ENCODE peak calls at places on chromosome 1, in seven cellular contexts. M is GM13976, U is left lung, D is Calu3, K is DND-41, Q is fibroblast of mammary gland, F is foreskin keratinocyte. I is an unnamed sample.

GRCh38 chr1:184113251-184113650 is 61.7 kb downstream of the TSEN15 start:
- DNase-seq in M (no peak), U (no peak), D (no peak), K (peak), Q (no peak), F (no peak), I (no peak)

GRCh38 chr1:157140068-157140588 is 1.9 kb upstream of the ETV3 start:
- DNase-seq in M (no peak), U (no peak), D (no peak), K (no peak), Q (peak), F (no peak), I (no peak)

GRCh38 chr1:224343679-224344078 is 13.0 kb upstream of the CNIH4 start:
- DNase-seq in M (no peak), U (no peak), D (no peak), K (no peak), Q (no peak), F (no peak), I (no peak)

GRCh38 chr1:38119000-38119399 is 72.4 kb upstream of the POU3F1 start:
- DNase-seq in M (no peak), U (no peak), D (no peak), K (no peak), Q (no peak), F (no peak), I (no peak)

GRCh38 chr1:223207293-223208066 is 64.4 kb upstream of the TLR5 start:
- DNase-seq in M (no peak), U (no peak), D (no peak), K (no peak), Q (peak), F (no peak), I (no peak)

GRCh38 chr1:12405325-12406217 is 175.7 kb downstream of the VPS13D start:
- DNase-seq in M (no peak), U (no peak), D (no peak), K (no peak), Q (peak), F (no peak), I (no peak)

GRCh38 chr1:92399076-92399475 is 87.6 kb downstream of the GFI1 start:
- DNase-seq in M (peak), U (no peak), D (no peak), K (no peak), Q (peak), F (no peak), I (no peak)

GRCh38 chr1:59768752-59769411 is 45.9 kb upstream of the HOOK1 start:
- DNase-seq in M (no peak), U (no peak), D (no peak), K (no peak), Q (no peak), F (peak), I (no peak)

GRCh38 chr1:244970661-244971523 is 106.5 kb upstream of the HNRNPU start:
- DNase-seq in M (peak), U (peak), D (peak), K (peak), Q (peak), F (peak), I (peak)

GRCh38 chr1:108889706-108890105 is 12.9 kb downstream of the GPSM2 start:
- DNase-seq in M (no peak), U (no peak), D (no peak), K (no peak), Q (no peak), F (no peak), I (no peak)

GRCh38 chr1:246776923-246777322 is 52.7 kb downstream of the SCCPDH start:
- DNase-seq in M (no peak), U (no peak), D (no peak), K (no peak), Q (no peak), F (no peak), I (no peak)

GRCh38 chr1:203915811-203916210 is 54.4 kb downstream of the SNRPE start:
- DNase-seq in M (no peak), U (no peak), D (no peak), K (no peak), Q (peak), F (no peak), I (no peak)

GRCh38 chr1:15008783-15009709 is 144.5 kb upstream of the TMEM51 start:
- DNase-seq in M (no peak), U (no peak), D (no peak), K (no peak), Q (no peak), F (no peak), I (no peak)

GRCh38 chr1:20037877-20038276 is 32.1 kb upstream of the PLA2G5 start:
- DNase-seq in M (no peak), U (no peak), D (no peak), K (peak), Q (no peak), F (peak), I (no peak)

GRCh38 chr1:206080421-206080820 is 27.4 kb downstream of the RHEX start:
- DNase-seq in M (no peak), U (no peak), D (no peak), K (peak), Q (no peak), F (no peak), I (no peak)

GRCh38 chr1:33126411-33127000 is 45.6 kb downstream of the AZIN2 start:
- DNase-seq in M (no peak), U (no peak), D (no peak), K (no peak), Q (no peak), F (no peak), I (no peak)

GRCh38 chr1:232629250-232630046 is 485 bp downstream of the SIPA1L2 start:
- DNase-seq in M (no peak), U (peak), D (peak), K (peak), Q (peak), F (no peak), I (peak)

GRCh38 chr1:109864063-109864822 is 46.4 kb upstream of the CSF1 start:
- DNase-seq in M (no peak), U (no peak), D (no peak), K (no peak), Q (peak), F (no peak), I (no peak)

DNA sequence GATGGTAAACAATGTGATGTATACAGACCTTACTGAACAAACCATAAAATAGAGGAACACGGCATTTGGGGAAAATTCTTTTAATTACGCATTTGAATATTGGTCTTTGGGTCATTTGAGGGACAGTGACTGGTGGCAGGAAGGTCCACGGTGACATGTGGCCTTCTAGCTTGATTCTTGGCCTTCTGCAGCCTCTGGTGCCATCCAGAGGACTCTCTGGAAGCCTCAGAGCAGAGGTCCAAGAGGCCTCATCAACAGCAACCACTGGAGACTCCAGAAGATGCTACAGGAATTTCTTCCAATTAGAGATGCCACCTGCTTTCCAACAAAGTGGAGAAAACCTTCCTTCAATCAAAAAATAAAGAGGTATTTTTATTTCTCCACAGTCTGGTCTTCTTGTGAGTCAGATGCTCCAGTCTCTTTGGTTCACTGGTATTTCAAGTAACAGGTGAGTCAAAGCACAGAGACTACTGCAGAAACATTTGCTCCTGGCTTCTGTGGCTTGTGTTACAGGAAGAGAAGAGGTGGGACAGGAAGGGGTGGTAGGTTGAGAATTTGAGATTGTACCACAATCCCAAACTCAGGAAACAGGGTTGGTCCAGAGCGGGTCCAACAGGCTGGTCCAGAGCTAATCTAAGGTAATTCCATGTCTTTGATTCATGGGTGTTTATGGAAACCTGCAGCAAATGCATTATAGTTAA is 2.7 kb upstream of the F5 start:
- DNase-seq in M (no peak), U (no peak), D (no peak), K (no peak), Q (no peak), F (no peak), I (no peak)
- TF ChIP-seq CTCF in M (no peak), U (no peak), D (no peak), K (no peak), Q (no peak), F (no peak), I (no peak)

DNA sequence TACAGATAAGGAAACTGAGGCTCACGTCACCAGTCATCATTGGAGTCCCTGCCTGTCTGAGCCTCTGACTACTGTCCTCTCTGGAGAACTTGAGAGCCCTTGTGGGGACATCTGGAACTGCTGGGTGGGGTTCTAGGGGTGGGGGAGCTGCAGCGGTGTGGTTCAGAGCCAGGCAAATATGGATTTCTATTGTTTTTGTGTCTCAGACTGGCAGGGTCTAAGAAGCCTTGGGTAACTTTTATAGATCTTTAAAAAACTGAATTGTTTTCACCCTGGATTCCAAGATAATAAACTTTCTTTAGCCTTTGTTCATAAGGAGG is 46.9 kb downstream of the IER5 start:
- DNase-seq in M (peak), U (no peak), D (no peak), K (peak), Q (peak), F (no peak), I (no peak)
- TF ChIP-seq CTCF in M (no peak), U (peak), D (peak), K (peak), Q (peak), F (no peak), I (peak)

DNA sequence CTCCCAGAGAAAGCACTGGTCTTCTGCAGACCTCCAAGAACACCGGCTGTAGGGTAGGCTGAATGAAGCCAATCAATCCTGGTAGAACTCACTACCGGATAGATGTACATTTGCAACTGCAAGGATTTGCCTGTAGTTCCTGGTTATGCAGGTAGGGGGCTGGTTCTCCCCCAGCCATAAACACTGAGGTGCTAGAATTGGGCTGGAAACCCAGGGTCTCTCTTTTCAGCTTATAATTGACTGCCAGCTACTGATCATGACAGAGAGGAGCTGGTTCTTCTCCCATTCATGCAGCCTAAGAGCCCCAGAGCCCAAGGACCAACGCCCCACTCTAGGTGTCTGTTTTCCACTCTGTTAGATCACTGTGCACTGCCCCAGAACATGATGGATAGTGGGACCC is 21.5 kb upstream of the MTARC2 start:
- DNase-seq in M (no peak), U (no peak), D (no peak), K (no peak), Q (no peak), F (no peak), I (no peak)
- TF ChIP-seq CTCF in M (peak), U (peak), D (peak), K (peak), Q (peak), F (peak), I (peak)

GRCh38 chr1:46991083-46991923 is 32.2 kb upstream of the CYP4X1 start:
- DNase-seq in M (no peak), U (no peak), D (peak), K (no peak), Q (peak), F (no peak), I (no peak)
- TF ChIP-seq CTCF in M (peak), U (no peak), D (no peak), K (peak), Q (no peak), F (peak), I (peak)

I was measured in progenitor cell of endocrine pancreas.